ENCODE peak calls at places on chromosomes 5 and 9, in six cellular contexts. E is pancreas, W is adipocyte, K is heart left ventricle, A is esophagus squamous epithelium, G is mammary epithelial cell. R is an unnamed sample.

GRCh38 chr5:147509710-147510651 is at the start of gene DPYSL3:
- DNase-seq in W (peak; percentile 92), E (peak; percentile 54), K (peak; percentile 82), G (peak; percentile 70), A (no peak), R (peak; percentile 86)

GRCh38 chr9:22413884-22414283 is 32.7 kb upstream of the DMRTA1 start:
- DNase-seq in W (no peak), A (no peak), K (no peak), G (peak; percentile 61), E (no peak), R (no peak)

GRCh38 chr9:34072868-34073590 is 24.3 kb upstream of the UBAP2 start:
- DNase-seq in G (peak; percentile 79), E (no peak), W (peak; percentile 84), K (no peak), A (no peak), R (peak; percentile 28)

GRCh38 chr5:136420168-136420916 is 55.0 kb upstream of the TRPC7 start:
- DNase-seq in A (no peak), W (no peak), E (no peak), K (no peak), G (no peak), R (no peak)

GRCh38 chr5:82421119-82421518 is 143.0 kb upstream of the RPS23 start:
- DNase-seq in G (peak; percentile 94), W (peak; percentile 60), K (no peak), A (no peak), E (no peak), R (no peak)

GRCh38 chr9:90219548-90220118 is 423.0 kb downstream of the DIRAS2 start:
- DNase-seq in W (no peak), G (no peak), E (peak; percentile 51), K (no peak), A (no peak), R (no peak)

GRCh38 chr5:137743031-137743640 is 7.2 kb upstream of the KLHL3 start:
- DNase-seq in A (no peak), E (peak; percentile 30), W (peak; percentile 92), G (peak; percentile 51), K (peak; percentile 33), R (no peak)

GRCh38 chr5:35903631-35904203 is 34.7 kb downstream of the CAPSL start:
- DNase-seq in E (no peak), A (no peak), W (no peak), G (no peak), K (no peak), R (no peak)

GRCh38 chr5:172725785-172726184 is 45.2 kb downstream of the DUSP1 start:
- DNase-seq in W (no peak), E (no peak), A (no peak), K (no peak), G (no peak), R (peak; percentile 37)

GRCh38 chr9:77844415-77844814 is 187.2 kb downstream of the GNAQ start:
- DNase-seq in A (no peak), E (no peak), W (no peak), K (no peak), G (no peak), R (no peak)

GRCh38 chr9:113350338-113350672 is 964 bp downstream of the BSPRY start:
- DNase-seq in E (no peak), G (no peak), K (no peak), W (no peak), A (no peak), R (no peak)

GRCh38 chr9:36855443-36856315 is 178.4 kb downstream of the PAX5 start:
- DNase-seq in A (no peak), E (no peak), W (no peak), K (no peak), G (no peak), R (no peak)

GRCh38 chr9:126608551-126608950 is 5.2 kb upstream of the LMX1B start:
- DNase-seq in E (no peak), W (no peak), K (no peak), A (no peak), G (no peak), R (peak; percentile 51)

GRCh38 chr5:171295299-171295698 is 13.7 kb upstream of the TLX3 start:
- DNase-seq in A (no peak), E (no peak), G (no peak), W (peak; percentile 37), K (no peak), R (no peak)

GRCh38 chr5:116772152-116772501 is 197.5 kb upstream of the SEMA6A start:
- DNase-seq in E (no peak), W (no peak), G (no peak), K (no peak), A (no peak), R (no peak)

GRCh38 chr5:116773926-116774325 is 199.3 kb upstream of the SEMA6A start:
- DNase-seq in W (no peak), A (no peak), E (no peak), K (no peak), G (no peak), R (no peak)

GRCh38 chr5:116778611-116779010 is 204.0 kb upstream of the SEMA6A start:
- DNase-seq in A (no peak), G (no peak), W (no peak), K (no peak), E (no peak), R (no peak)

GRCh38 chr5:116779846-116780245 is 205.2 kb upstream of the SEMA6A start:
- DNase-seq in W (no peak), A (no peak), K (no peak), G (no peak), E (no peak), R (no peak)

GRCh38 chr5:116778015-116778414 is 203.4 kb upstream of the SEMA6A start:
- DNase-seq in G (no peak), K (no peak), E (no peak), A (no peak), W (no peak), R (no peak)
- H3K4me3 ChIP-seq in G (no peak overlapping the region), K (no peak overlapping the region), E (no peak overlapping the region), A (no peak overlapping the region), W (no peak overlapping the region), R (no peak overlapping the region)

GRCh38 chr5:176536902-176537607 is at the start of gene RNF44:
- DNase-seq in K (peak; percentile 97), G (peak; percentile 95), W (peak; percentile 98), A (peak; percentile 93), E (peak; percentile 96), R (peak; percentile 99)
- H3K4me1 ChIP-seq in K (peaks cover 78% of the 10 kb centered on the region), G (peaks cover 53% of the 10 kb centered on the region), W (peaks cover 30% of the 10 kb centered on the region), A (peaks cover 62% of the 10 kb centered on the region), E (peaks cover 24% of the 10 kb centered on the region), R (no peaks in the 10 kb centered on the region)

GRCh38 chr5:95779611-95780010 is 42.9 kb downstream of the GLRX start:
- DNase-seq in W (no peak), A (no peak), K (no peak), E (no peak), G (no peak), R (no peak)

GRCh38 chr5:95782166-95782565 is 40.4 kb downstream of the GLRX start:
- DNase-seq in W (no peak), E (no peak), G (no peak), K (no peak), A (no peak), R (no peak)

GRCh38 chr5:95780597-95780996 is 41.9 kb downstream of the GLRX start:
- DNase-seq in W (peak; percentile 59), K (no peak), A (no peak), E (no peak), G (no peak), R (no peak)

GRCh38 chr5:95778713-95779426 is 43.7 kb downstream of the GLRX start:
- DNase-seq in K (no peak), A (no peak), W (no peak), G (no peak), E (no peak), R (no peak)

DNA sequence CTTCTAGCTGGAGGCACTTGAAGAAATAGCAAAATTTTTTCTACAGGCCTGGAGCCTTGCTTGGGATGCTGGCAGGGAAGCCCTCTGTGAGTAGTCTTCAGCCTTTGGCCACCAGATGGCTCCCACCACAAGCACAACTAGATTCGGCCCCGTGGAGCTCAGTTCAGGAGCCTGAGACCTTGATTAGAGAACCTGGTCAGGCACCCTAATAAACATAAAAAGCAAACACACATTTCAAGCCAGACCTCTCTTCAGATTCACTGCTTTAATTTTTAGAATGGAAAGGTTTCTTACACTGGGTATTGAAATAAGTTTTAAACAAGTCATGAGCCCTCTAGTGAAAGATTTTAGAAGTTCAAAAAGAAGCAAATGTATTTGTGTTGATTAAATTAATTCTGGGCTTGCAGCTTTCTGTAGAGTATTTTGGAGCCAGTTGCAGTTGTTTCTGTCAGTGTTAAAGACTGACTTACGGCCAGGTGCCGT is 41.4 kb downstream of the GLRX start:
- DNase-seq in K (peak; percentile 85), W (peak; percentile 91), G (peak; percentile 57), E (peak; percentile 62), A (peak; percentile 19), R (peak; percentile 88)
- H3K4me3 ChIP-seq in K (no peak overlapping the region), W (no peak overlapping the region), G (no peak overlapping the region), E (no peak overlapping the region), A (no peak overlapping the region), R (no peak overlapping the region)

DNA sequence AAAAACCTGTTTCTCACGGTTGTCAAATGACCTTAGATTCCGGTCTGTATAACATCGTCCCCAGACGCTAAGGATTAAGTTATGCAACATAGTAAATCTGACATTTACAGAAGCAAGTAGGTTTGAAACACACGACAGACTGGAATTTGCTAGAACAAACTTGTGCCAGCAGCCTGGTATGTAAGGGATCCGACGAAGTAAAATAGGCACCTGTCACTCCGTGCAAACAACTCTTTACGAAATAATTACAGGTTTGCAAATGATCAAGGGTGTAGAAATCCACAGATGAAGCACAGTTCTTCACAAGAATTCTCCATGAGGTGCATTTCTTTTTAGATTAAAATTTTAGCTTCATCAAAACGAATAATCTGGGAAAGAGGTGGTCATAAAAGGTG is 519 bp downstream of the MOCS2 start:
- DNase-seq in G (peak; percentile 32), E (no peak), A (no peak), K (no peak), W (peak; percentile 59), R (no peak)
- H3K4me1 ChIP-seq in G (peaks cover 16% of the 10 kb centered on the region), E (peaks cover 6% of the 10 kb centered on the region), A (peaks cover 6% of the 10 kb centered on the region), K (peaks cover 29% of the 10 kb centered on the region), W (peaks cover 17% of the 10 kb centered on the region), R (no peaks in the 10 kb centered on the region)

GRCh38 chr9:114385412-114386181 is 2.2 kb downstream of the AKNA start:
- DNase-seq in K (peak; percentile 75), G (peak; percentile 97), W (peak; percentile 86), E (no peak), A (peak; percentile 56), R (peak; percentile 91)

GRCh38 chr9:114384836-114385411 is 2.9 kb downstream of the AKNA start:
- DNase-seq in W (no peak), K (no peak), A (no peak), E (no peak), G (no peak), R (no peak)

GRCh38 chr9:114387678-114388431 is at the start of gene AKNA:
- DNase-seq in W (peak; percentile 84), G (peak; percentile 28), A (peak; percentile 27), E (no peak), K (peak; percentile 79), R (peak; percentile 92)

GRCh38 chr9:114386886-114387677 is 700 bp downstream of the AKNA start:
- DNase-seq in G (no peak), A (no peak), W (peak; percentile 52), K (peak; percentile 50), E (no peak), R (peak; percentile 78)

GRCh38 chr9:114386361-114386885 is 1.4 kb downstream of the AKNA start:
- DNase-seq in E (no peak), A (no peak), W (no peak), G (no peak), K (peak; percentile 22), R (no peak)
- H3K4me3 ChIP-seq in E (no peak overlapping the region), A (peak overlapping the region; percentile 54), W (peak overlapping the region; percentile 93), G (no peak overlapping the region), K (peak overlapping the region; percentile 68), R (peak overlapping the region; percentile 11)

R was measured in aorta.